ENCODE peak calls at places on chromosomes 16 and 17, in nine cellular contexts. I is naive thymus-derived CD8-positive, alpha-beta T cell; R is GM18507; D is HTR-8/SVneo; N is stimulated activated naive CD8-positive, alpha-beta T cell treated with anti-CD3 and anti-CD28 coated beads, Interleukin-15, Interleukin-2, amounts not matched to agents 100 U/mL and 50 U/mL, for 24 hours; S is left kidney; H is NCI-H1930; X is tibial artery; P is PC-3. F is an unnamed sample.

GRCh38 chr16:5058476-5058875 is 7.3 kb downstream of the C16orf89 start:
- DNase-seq in I (no peak), R (no peak), D (no peak), N (no peak), S (peak), H (no peak), X (no peak), P (no peak), F (peak)

GRCh38 chr17:81609541-81610353 is 27.2 kb downstream of the NPLOC4 start:
- DNase-seq in I (no peak), R (no peak), D (no peak), N (no peak), S (no peak), H (no peak), X (no peak), P (no peak), F (no peak)

GRCh38 chr16:87570938-87571867 is 31.1 kb upstream of the JPH3 start:
- DNase-seq in I (no peak), R (no peak), D (no peak), N (peak), S (peak), H (no peak), X (peak), P (peak), F (peak)

GRCh38 chr17:43810823-43811222 is 22.1 kb downstream of the MPP3 start:
- DNase-seq in I (no peak), R (no peak), D (no peak), N (no peak), S (no peak), H (no peak), X (no peak), P (no peak), F (no peak)

GRCh38 chr17:82278786-82279379 is 5.4 kb upstream of the CSNK1D start:
- DNase-seq in I (no peak), R (no peak), D (no peak), N (no peak), S (no peak), H (no peak), X (no peak), P (no peak), F (no peak)

GRCh38 chr16:67173808-67174705 is 3.7 kb downstream of the NOL3 start:
- DNase-seq in I (peak), R (no peak), D (peak), N (peak), S (peak), H (peak), X (peak), P (peak), F (peak)

GRCh38 chr17:36629970-36630369 is 28.6 kb downstream of the MRM1 start:
- DNase-seq in I (no peak), R (no peak), D (no peak), N (no peak), S (no peak), H (no peak), X (no peak), P (no peak), F (no peak)

GRCh38 chr16:88315543-88316105 is 67.1 kb upstream of the ZNF469 start:
- DNase-seq in I (no peak), R (no peak), D (peak), N (no peak), S (peak), H (no peak), X (no peak), P (peak), F (no peak)

GRCh38 chr17:50425682-50426471 is at the start of gene ACSF2:
- DNase-seq in I (peak), R (peak), D (peak), N (peak), S (peak), H (no peak), X (peak), P (peak), F (peak)

GRCh38 chr16:471353-472198 is 46.1 kb downstream of the RAB11FIP3 start:
- DNase-seq in I (no peak), R (no peak), D (no peak), N (no peak), S (peak), H (no peak), X (no peak), P (no peak), F (no peak)

GRCh38 chr17:53150101-53150698 is 672.5 kb upstream of the KIF2B start:
- DNase-seq in I (no peak), R (no peak), D (no peak), N (no peak), S (peak), H (no peak), X (no peak), P (peak), F (peak)

GRCh38 chr17:6147054-6147453 is 76.9 kb downstream of the WSCD1 start:
- DNase-seq in I (no peak), R (no peak), D (no peak), N (no peak), S (no peak), H (no peak), X (no peak), P (no peak), F (no peak)

GRCh38 chr16:87086156-87086555 is 231.0 kb downstream of the C16orf95 start:
- DNase-seq in I (no peak), R (no peak), D (no peak), N (no peak), S (no peak), H (no peak), X (no peak), P (peak), F (no peak)

GRCh38 chr16:12675852-12676251 is 127.8 kb downstream of the CPPED1 start:
- DNase-seq in I (no peak), R (no peak), D (peak), N (no peak), S (no peak), H (no peak), X (no peak), P (no peak), F (no peak)

GRCh38 chr17:4940625-4941021 is 555 bp downstream of the RNF167 start:
- DNase-seq in I (peak), R (no peak), D (no peak), N (peak), S (no peak), H (no peak), X (no peak), P (no peak), F (no peak)

GRCh38 chr17:42190491-42191180 is 3.7 kb downstream of the GHDC start:
- DNase-seq in I (no peak), R (no peak), D (no peak), N (no peak), S (no peak), H (no peak), X (no peak), P (no peak), F (no peak)

GRCh38 chr17:80116276-80116922 is 15.0 kb downstream of the GAA start:
- DNase-seq in I (no peak), R (no peak), D (no peak), N (no peak), S (no peak), H (no peak), X (no peak), P (no peak), F (no peak)

GRCh38 chr17:81842725-81843504 is 8.1 kb upstream of the PPP1R27 start:
- DNase-seq in I (no peak), R (no peak), D (no peak), N (no peak), S (no peak), H (no peak), X (no peak), P (peak), F (no peak)

GRCh38 chr17:58560511-58560910 is 46.1 kb upstream of the MTMR4 start:
- DNase-seq in I (no peak), R (no peak), D (no peak), N (no peak), S (peak), H (no peak), X (no peak), P (no peak), F (no peak)

GRCh38 chr17:43175213-43176118 is 4.5 kb downstream of the NBR1 start:
- DNase-seq in I (no peak), R (no peak), D (no peak), N (no peak), S (no peak), H (no peak), X (no peak), P (peak), F (peak)